ENCODE peak calls at places on chromosomes 4 and X, in nine cellular contexts. L, T, D, O, B, S, J, Y and Q are unnamed samples.

GRCh38 chr4:166585491-166585890 is 648.8 kb downstream of the SPOCK3 start:
- DNase-seq in L (no peak), T (no peak), D (no peak), O (no peak), B (peak), S (no peak), J (no peak), Y (no peak), Q (no peak)

GRCh38 chr4:2095236-2096072 is 36.3 kb downstream of the NAT8L start:
- DNase-seq in L (no peak), T (no peak), D (no peak), O (no peak), B (no peak), S (no peak), J (no peak), Y (no peak), Q (no peak)

GRCh38 chr4:138887741-138888140 is 127.8 kb upstream of the NOCT start:
- DNase-seq in L (no peak), T (no peak), D (no peak), O (no peak), B (no peak), S (no peak), J (no peak), Y (no peak), Q (no peak)

GRCh38 chr4:41598580-41598979 is 60.6 kb downstream of the LIMCH1 start:
- DNase-seq in L (no peak), T (no peak), D (no peak), O (no peak), B (no peak), S (no peak), J (no peak), Y (no peak), Q (no peak)

GRCh38 chrX:108384783-108385182 is 53.4 kb downstream of the COL4A6 start:
- DNase-seq in L (no peak), T (no peak), D (no peak), O (no peak), B (no peak), S (no peak), J (no peak), Y (no peak), Q (no peak)

GRCh38 chr4:17418010-17418409 is 93.9 kb downstream of the QDPR start:
- DNase-seq in L (no peak), T (no peak), D (no peak), O (no peak), B (no peak), S (no peak), J (no peak), Y (no peak), Q (no peak)

GRCh38 chr4:86554641-86555040 is 39.5 kb upstream of the PTPN13 start:
- DNase-seq in L (no peak), T (no peak), D (peak), O (no peak), B (no peak), S (no peak), J (no peak), Y (peak), Q (no peak)

GRCh38 chr4:86641516-86642090 is 47.5 kb downstream of the PTPN13 start:
- DNase-seq in L (no peak), T (no peak), D (no peak), O (no peak), B (no peak), S (no peak), J (no peak), Y (peak), Q (no peak)

GRCh38 chr4:6152879-6153705 is 47.3 kb downstream of the JAKMIP1 start:
- DNase-seq in L (no peak), T (no peak), D (no peak), O (no peak), B (no peak), S (no peak), J (no peak), Y (no peak), Q (no peak)

GRCh38 chr4:77877167-77877566 is 14.5 kb downstream of the MRPL1 start:
- DNase-seq in L (no peak), T (no peak), D (no peak), O (no peak), B (no peak), S (no peak), J (no peak), Y (no peak), Q (no peak)

GRCh38 chr4:161172396-161173026 is 991.3 kb downstream of the FSTL5 start:
- DNase-seq in L (no peak), T (no peak), D (no peak), O (no peak), B (peak), S (no peak), J (no peak), Y (no peak), Q (no peak)

GRCh38 chrX:97267916-97268680 is 384.4 kb downstream of the RPA4 start:
- DNase-seq in L (no peak), T (no peak), D (peak), O (no peak), B (no peak), S (no peak), J (no peak), Y (peak), Q (no peak)

GRCh38 chr4:92658318-92658717 is 354.6 kb downstream of the GRID2 start:
- DNase-seq in L (no peak), T (no peak), D (no peak), O (no peak), B (no peak), S (no peak), J (no peak), Y (no peak), Q (no peak)

GRCh38 chr4:72076562-72076961 is 44.8 kb downstream of the NPFFR2 start:
- DNase-seq in L (no peak), T (no peak), D (peak), O (no peak), B (peak), S (no peak), J (no peak), Y (no peak), Q (peak)

GRCh38 chr4:22488136-22488535 is 27.7 kb downstream of the ADGRA3 start:
- DNase-seq in L (no peak), T (no peak), D (no peak), O (no peak), B (no peak), S (no peak), J (no peak), Y (no peak), Q (no peak)

GRCh38 chr4:23085249-23085568 is 392.5 kb downstream of the GBA3 start:
- DNase-seq in L (no peak), T (no peak), D (no peak), O (no peak), B (no peak), S (no peak), J (no peak), Y (no peak), Q (no peak)

GRCh38 chrX:119604778-119605177 is 1.4 kb downstream of the NKRF start:
- DNase-seq in L (no peak), T (no peak), D (no peak), O (no peak), B (peak), S (no peak), J (no peak), Y (no peak), Q (no peak)

GRCh38 chrX:11137543-11138139 is 26.5 kb downstream of the HCCS start:
- DNase-seq in L (no peak), T (no peak), D (peak), O (peak), B (peak), S (peak), J (no peak), Y (peak), Q (peak)

GRCh38 chrX:136049608-136050007 is 64.4 kb downstream of the SLC9A6 start:
- DNase-seq in L (no peak), T (no peak), D (no peak), O (no peak), B (no peak), S (no peak), J (no peak), Y (no peak), Q (no peak)

GRCh38 chrX:55072286-55072685 is 2.5 kb upstream of the PAGE2B start:
- DNase-seq in L (no peak), T (no peak), D (no peak), O (no peak), B (no peak), S (no peak), J (no peak), Y (no peak), Q (no peak)

GRCh38 chr4:44845993-44846392 is 119.6 kb upstream of the GNPDA2 start:
- DNase-seq in L (no peak), T (no peak), D (no peak), O (no peak), B (no peak), S (no peak), J (no peak), Y (no peak), Q (no peak)

GRCh38 chr4:141605425-141605856 is 30.9 kb upstream of the IL15 start:
- DNase-seq in L (peak), T (no peak), D (no peak), O (no peak), B (no peak), S (no peak), J (no peak), Y (no peak), Q (no peak)

GRCh38 chrX:12890467-12890866 is 16.0 kb upstream of the TLR8 start:
- DNase-seq in L (no peak), T (no peak), D (no peak), O (peak), B (no peak), S (no peak), J (no peak), Y (peak), Q (no peak)

GRCh38 chrX:132071260-132071659 is 48.2 kb downstream of the STK26 start:
- DNase-seq in L (no peak), T (no peak), D (peak), O (no peak), B (peak), S (no peak), J (no peak), Y (peak), Q (no peak)

GRCh38 chrX:68710870-68711576 is 63.6 kb downstream of the STARD8 start:
- DNase-seq in L (no peak), T (peak), D (peak), O (peak), B (peak), S (peak), J (peak), Y (peak), Q (peak)

GRCh38 chr4:41060352-41061318 is 153.7 kb downstream of the APBB2 start:
- DNase-seq in L (no peak), T (no peak), D (peak), O (no peak), B (no peak), S (no peak), J (no peak), Y (no peak), Q (no peak)

GRCh38 chrX:11209798-11210197 is 83.4 kb upstream of the AMELX start:
- DNase-seq in L (no peak), T (no peak), D (peak), O (no peak), B (no peak), S (no peak), J (no peak), Y (no peak), Q (no peak)

DNA sequence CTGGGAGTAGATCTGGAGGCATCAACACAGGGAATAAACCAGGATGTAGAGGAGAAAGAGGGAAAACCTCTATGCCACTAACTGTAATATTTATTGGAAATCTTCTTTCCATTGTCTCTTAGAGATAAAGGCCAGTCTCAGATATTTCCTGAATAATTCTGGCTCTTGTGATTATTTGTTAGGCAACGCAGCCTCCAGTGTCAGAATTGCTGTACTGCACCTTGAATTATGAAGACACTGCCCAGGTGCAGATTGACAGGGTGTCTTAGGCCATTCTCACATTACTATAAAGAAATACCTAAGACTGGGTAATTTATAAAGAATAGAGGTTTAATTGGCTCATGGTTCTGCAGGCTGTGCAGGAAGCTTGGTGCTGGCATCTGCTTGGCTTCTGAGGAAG is 100.7 kb upstream of the ZDHHC15 start:
- DNase-seq in L (no peak), T (peak), D (no peak), O (no peak), B (peak), S (peak), J (no peak), Y (peak), Q (no peak)
- TF ChIP-seq CTCF in L (no peak), T (peak), D (peak), O (no peak), B (no peak), S (peak), J (no peak), Y (no peak), Q (no peak)

DNA sequence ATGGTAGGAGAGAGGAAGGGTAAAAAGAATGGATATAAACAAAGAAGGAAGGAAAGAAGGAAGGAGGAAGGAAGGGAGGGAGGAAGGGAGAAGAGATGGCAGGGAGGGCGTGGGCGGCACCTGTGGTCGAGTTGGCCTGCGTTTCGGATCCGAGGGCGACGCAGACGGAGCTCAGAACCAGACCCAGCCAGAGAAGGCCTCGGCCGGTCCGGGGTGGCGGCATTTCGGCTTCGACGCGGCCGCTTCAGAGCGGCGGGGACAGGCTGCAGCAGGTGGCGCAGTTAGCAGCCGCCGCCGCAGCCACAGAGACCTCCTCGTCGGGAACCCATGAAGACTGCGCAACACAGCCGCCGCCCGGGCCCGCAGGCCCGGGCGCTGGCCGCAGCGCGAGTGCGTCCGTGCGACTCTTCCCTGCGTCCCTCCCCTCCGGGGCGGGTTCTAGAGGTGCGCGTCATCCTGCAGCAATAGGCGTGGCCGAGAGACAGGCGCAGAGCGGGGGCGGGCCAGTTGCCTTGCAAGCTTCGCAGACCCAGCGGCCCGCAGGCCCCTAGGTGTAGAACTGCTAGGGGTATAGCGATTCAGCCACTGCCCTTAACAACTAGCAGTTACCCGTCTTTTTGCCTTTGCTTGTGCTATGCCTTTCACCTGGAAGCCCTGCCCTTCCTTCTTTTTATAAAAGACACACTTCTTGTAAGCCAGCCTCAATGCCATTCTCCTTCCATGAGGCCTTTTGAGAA is at the start of gene IDS:
- DNase-seq in L (peak), T (peak), D (peak), O (peak), B (peak), S (peak), J (peak), Y (peak), Q (peak)
- TF ChIP-seq CTCF in L (no peak), T (no peak), D (no peak), O (no peak), B (no peak), S (peak), J (no peak), Y (no peak), Q (no peak)

GRCh38 chr4:175772170-175772685 is 39.8 kb downstream of the GPM6A start:
- DNase-seq in L (no peak), T (no peak), D (no peak), O (no peak), B (no peak), S (no peak), J (no peak), Y (no peak), Q (no peak)

GRCh38 chr4:175770555-175770954 is 41.5 kb downstream of the GPM6A start:
- DNase-seq in L (no peak), T (no peak), D (peak), O (no peak), B (no peak), S (no peak), J (no peak), Y (no peak), Q (no peak)

GRCh38 chr4:175779081-175779620 is 32.9 kb downstream of the GPM6A start:
- DNase-seq in L (no peak), T (no peak), D (no peak), O (no peak), B (no peak), S (no peak), J (no peak), Y (no peak), Q (no peak)

GRCh38 chr4:175776217-175776616 is 35.8 kb downstream of the GPM6A start:
- DNase-seq in L (no peak), T (no peak), D (no peak), O (no peak), B (peak), S (no peak), J (no peak), Y (no peak), Q (no peak)
- TF ChIP-seq CTCF in L (no peak), T (no peak), D (no peak), O (no peak), B (no peak), S (no peak), J (no peak), Y (no peak), Q (no peak)

GRCh38 chr4:39435875-39436563 is 22.7 kb downstream of the RPL9 start:
- DNase-seq in L (no peak), T (no peak), D (no peak), O (no peak), B (no peak), S (no peak), J (no peak), Y (peak), Q (no peak)
- TF ChIP-seq CTCF in L (no peak), T (no peak), D (peak), O (no peak), B (no peak), S (peak), J (no peak), Y (peak), Q (no peak)

GRCh38 chr4:84483738-84484137 is 15.4 kb downstream of the NKX6-1 start:
- DNase-seq in L (no peak), T (no peak), D (no peak), O (no peak), B (no peak), S (no peak), J (no peak), Y (no peak), Q (no peak)

GRCh38 chr4:84481879-84482245 is 17.2 kb downstream of the NKX6-1 start:
- DNase-seq in L (no peak), T (no peak), D (no peak), O (no peak), B (no peak), S (no peak), J (no peak), Y (no peak), Q (no peak)

GRCh38 chr4:84484274-84484673 is 14.8 kb downstream of the NKX6-1 start:
- DNase-seq in L (no peak), T (no peak), D (no peak), O (no peak), B (no peak), S (no peak), J (no peak), Y (no peak), Q (no peak)

GRCh38 chr4:84481077-84481878 is 17.8 kb downstream of the NKX6-1 start:
- DNase-seq in L (no peak), T (no peak), D (no peak), O (no peak), B (no peak), S (no peak), J (no peak), Y (no peak), Q (no peak)

GRCh38 chr4:84482564-84483563 is 16.2 kb downstream of the NKX6-1 start:
- DNase-seq in L (no peak), T (no peak), D (peak), O (no peak), B (peak), S (no peak), J (no peak), Y (no peak), Q (no peak)
- TF ChIP-seq CTCF in L (no peak), T (peak), D (peak), O (no peak), B (peak), S (peak), J (no peak), Y (no peak), Q (no peak)

GRCh38 chrX:34578237-34578636 is 78.8 kb downstream of the TMEM47 start:
- DNase-seq in L (no peak), T (peak), D (peak), O (no peak), B (peak), S (peak), J (no peak), Y (peak), Q (peak)
- TF ChIP-seq CTCF in L (peak), T (peak), D (peak), O (no peak), B (peak), S (peak), J (no peak), Y (no peak), Q (no peak)

GRCh38 chr4:28357985-28358384 is 1497.3 kb downstream of the STIM2 start:
- DNase-seq in L (no peak), T (no peak), D (peak), O (no peak), B (peak), S (peak), J (no peak), Y (no peak), Q (no peak)
- TF ChIP-seq CTCF in L (no peak), T (peak), D (peak), O (no peak), B (peak), S (peak), J (no peak), Y (no peak), Q (no peak)

GRCh38 chr4:139918994-139919393 is 235.0 kb downstream of the MAML3 start:
- DNase-seq in L (no peak), T (no peak), D (no peak), O (no peak), B (no peak), S (no peak), J (no peak), Y (no peak), Q (no peak)
- TF ChIP-seq CTCF in L (no peak), T (no peak), D (no peak), O (no peak), B (no peak), S (no peak), J (no peak), Y (no peak), Q (no peak)

DNA sequence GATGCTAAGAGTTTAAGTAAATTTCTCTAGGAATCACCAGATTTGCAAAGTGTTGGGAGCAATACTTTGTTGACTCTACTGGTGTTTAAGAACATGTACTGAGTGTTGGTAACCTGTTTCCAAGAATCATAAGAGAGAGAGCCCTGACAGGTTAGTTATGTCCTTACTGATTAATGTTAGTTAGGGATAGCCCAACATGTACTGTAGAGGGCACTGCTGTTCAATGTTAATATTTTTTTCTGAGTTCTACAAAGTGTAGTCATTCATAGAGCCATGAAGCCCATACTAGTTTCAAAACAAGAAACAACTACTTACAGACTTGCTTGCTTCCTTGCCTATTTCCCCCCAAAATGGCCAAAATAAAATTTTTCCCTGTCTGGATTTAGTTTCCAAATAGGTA is 11.9 kb downstream of the TMPRSS11D start:
- DNase-seq in L (no peak), T (no peak), D (peak), O (peak), B (peak), S (peak), J (no peak), Y (peak), Q (no peak)
- TF ChIP-seq CTCF in L (no peak), T (peak), D (peak), O (peak), B (peak), S (peak), J (peak), Y (peak), Q (no peak)

GRCh38 chr4:46937493-46937892 is 28.4 kb upstream of the COX7B2 start:
- DNase-seq in L (no peak), T (no peak), D (peak), O (no peak), B (peak), S (no peak), J (no peak), Y (peak), Q (no peak)
- TF ChIP-seq CTCF in L (no peak), T (peak), D (peak), O (no peak), B (peak), S (peak), J (no peak), Y (no peak), Q (no peak)